ENCODE peak calls at places on chromosomes 11 and 22, in six cellular contexts. E is GM23338, J is SK-N-SH, R is neural progenitor cell, L is HCT116, Q is hepatocyte. D is an unnamed sample.

GRCh38 chr11:28017816-28018215 is 90.1 kb downstream of the KIF18A start:
- DNase-seq in E (no peak), J (no peak), R (no peak), L (no peak), Q (no peak), D (no peak)

GRCh38 chr22:48840112-48840949 is 987.3 kb downstream of the BRD1 start:
- DNase-seq in E (no peak), J (no peak), R (no peak), L (no peak), Q (no peak), D (no peak)

GRCh38 chr22:33274214-33274828 is 216.1 kb upstream of the SYN3 start:
- DNase-seq in E (peak; percentile 91), J (no peak), R (peak; percentile 70), L (no peak), Q (no peak), D (no peak)

GRCh38 chr11:28529046-28529445 is 420.9 kb downstream of the METTL15 start:
- DNase-seq in E (peak; percentile 11), J (no peak), R (no peak), L (no peak), Q (no peak), D (no peak)

GRCh38 chr11:111344032-111344431 is 35.0 kb downstream of the POU2AF1 start:
- DNase-seq in E (no peak), J (no peak), R (no peak), L (no peak), Q (peak; percentile 49), D (no peak)

GRCh38 chr11:126355324-126355925 is at the start of gene ST3GAL4:
- DNase-seq in E (peak; percentile 89), J (peak; percentile 100), R (peak; percentile 96), L (no peak), Q (peak; percentile 88), D (peak; percentile 51)

GRCh38 chr22:29148826-29149225 is 56.9 kb upstream of the EMID1 start:
- DNase-seq in E (no peak), J (no peak), R (no peak), L (no peak), Q (no peak), D (no peak)

GRCh38 chr11:123404626-123405025 is 25.4 kb upstream of the GRAMD1B start:
- DNase-seq in E (no peak), J (no peak), R (peak; percentile 22), L (no peak), Q (no peak), D (no peak)

GRCh38 chr22:17700778-17701177 is 62.2 kb downstream of the BCL2L13 start:
- DNase-seq in E (peak; percentile 41), J (no peak), R (no peak), L (no peak), Q (no peak), D (no peak)

GRCh38 chr22:48780597-48781277 is 1046.9 kb downstream of the BRD1 start:
- DNase-seq in E (no peak), J (no peak), R (no peak), L (no peak), Q (no peak), D (no peak)

GRCh38 chr11:28090052-28090749 is 17.8 kb downstream of the KIF18A start:
- DNase-seq in E (no peak), J (no peak), R (no peak), L (no peak), Q (no peak), D (no peak)

GRCh38 chr11:66221726-66222236 is 46.7 kb upstream of the RAB1B start:
- DNase-seq in E (no peak), J (no peak), R (no peak), L (no peak), Q (no peak), D (no peak)

GRCh38 chr11:121452609-121453150 is at the start of gene SORL1-AS1:
- DNase-seq in E (peak; percentile 54), J (no peak), R (peak; percentile 10), L (no peak), Q (peak; percentile 50), D (no peak)

GRCh38 chr11:1880746-1881441 is 10.8 kb downstream of the PRR33 start:
- DNase-seq in E (no peak), J (peak; percentile 23), R (no peak), L (no peak), Q (no peak), D (no peak)

GRCh38 chr11:76315182-76315853 is 65.6 kb downstream of the THAP12 start:
- DNase-seq in E (no peak), J (no peak), R (no peak), L (no peak), Q (no peak), D (no peak)

GRCh38 chr22:29901354-29901753 is 18.4 kb downstream of the MTMR3 start:
- DNase-seq in E (no peak), J (no peak), R (no peak), L (no peak), Q (no peak), D (no peak)

GRCh38 chr22:36875741-36876140 is 14.9 kb downstream of the NCF4 start:
- DNase-seq in E (no peak), J (no peak), R (no peak), L (no peak), Q (no peak), D (no peak)

GRCh38 chr11:70312401-70313357 is 42.2 kb downstream of the PPFIA1 start:
- DNase-seq in E (peak; percentile 57), J (no peak), R (no peak), L (no peak), Q (peak; percentile 57), D (no peak)

GRCh38 chr11:77287136-77287535 is 14.3 kb downstream of the GDPD4 start:
- DNase-seq in E (no peak), J (no peak), R (no peak), L (no peak), Q (no peak), D (no peak)

GRCh38 chr11:115501895-115502589 is 2.2 kb downstream of the CADM1 start:
- DNase-seq in E (peak; percentile 30), J (peak; percentile 42), R (peak; percentile 53), L (no peak), Q (peak; percentile 24), D (peak; percentile 81)

GRCh38 chr22:19449422-19449767 is 1.9 kb upstream of the C22orf39 start:
- DNase-seq in E (no peak), J (no peak), R (no peak), L (no peak), Q (no peak), D (no peak)

GRCh38 chr22:19448076-19448607 is 631 bp upstream of the C22orf39 start:
- DNase-seq in E (peak; percentile 60), J (peak; percentile 76), R (peak; percentile 60), L (no peak), Q (peak; percentile 72), D (peak; percentile 55)

GRCh38 chr22:19447388-19448075 is at the start of gene C22orf39:
- DNase-seq in E (peak; percentile 98), J (peak; percentile 98), R (peak; percentile 97), L (peak; percentile 82), Q (peak; percentile 94), D (peak; percentile 95)

GRCh38 chr22:19448739-19449421 is 1.4 kb upstream of the C22orf39 start:
- DNase-seq in E (no peak), J (no peak), R (peak; percentile 13), L (no peak), Q (no peak), D (peak; percentile 63)

GRCh38 chr22:19446603-19447387 is 716 bp downstream of the C22orf39 start:
- DNase-seq in E (peak; percentile 86), J (no peak), R (peak; percentile 78), L (no peak), Q (no peak), D (no peak)
- H2AFZ ChIP-seq in E (no peak overlapping the region), J (peak overlapping the region; percentile 85), R (peak overlapping the region; percentile 37), L (no peak overlapping the region), Q (peak overlapping the region; percentile 69), D (peak overlapping the region; percentile 69)

GRCh38 chr11:4642043-4642442 is 1.7 kb upstream of the OR51E1 start:
- DNase-seq in E (no peak), J (no peak), R (no peak), L (no peak), Q (no peak), D (no peak)

GRCh38 chr11:4643682-4644081 is at the start of gene OR51E1:
- DNase-seq in E (no peak), J (no peak), R (no peak), L (no peak), Q (no peak), D (no peak)

GRCh38 chr11:4641501-4641900 is 2.3 kb upstream of the OR51E1 start:
- DNase-seq in E (peak; percentile 9), J (no peak), R (no peak), L (no peak), Q (no peak), D (no peak)

GRCh38 chr11:4644233-4644632 is 451 bp downstream of the OR51E1 start:
- DNase-seq in E (no peak), J (no peak), R (no peak), L (no peak), Q (no peak), D (no peak)

GRCh38 chr11:4643084-4643483 is 698 bp upstream of the OR51E1 start:
- DNase-seq in E (no peak), J (no peak), R (no peak), L (no peak), Q (no peak), D (no peak)
- TF ChIP-seq EZH2phosphoT487 in E (no peak), J (no peak), R (no peak), L (no peak), Q (no peak), D (no peak)

GRCh38 chr11:9396310-9396709 is 11.9 kb downstream of the IPO7 start:
- DNase-seq in E (no peak), J (peak; percentile 21), R (no peak), L (no peak), Q (no peak), D (no peak)

GRCh38 chr11:9399466-9399865 is 15.0 kb downstream of the IPO7 start:
- DNase-seq in E (no peak), J (no peak), R (no peak), L (no peak), Q (no peak), D (no peak)

GRCh38 chr11:9396752-9397151 is 12.3 kb downstream of the IPO7 start:
- DNase-seq in E (no peak), J (no peak), R (no peak), L (no peak), Q (no peak), D (no peak)

GRCh38 chr11:9397746-9398680 is 13.6 kb downstream of the IPO7 start:
- DNase-seq in E (no peak), J (no peak), R (no peak), L (no peak), Q (no peak), D (no peak)
- H2AFZ ChIP-seq in E (no peak overlapping the region), J (no peak overlapping the region), R (no peak overlapping the region), L (no peak overlapping the region), Q (no peak overlapping the region), D (no peak overlapping the region)

DNA sequence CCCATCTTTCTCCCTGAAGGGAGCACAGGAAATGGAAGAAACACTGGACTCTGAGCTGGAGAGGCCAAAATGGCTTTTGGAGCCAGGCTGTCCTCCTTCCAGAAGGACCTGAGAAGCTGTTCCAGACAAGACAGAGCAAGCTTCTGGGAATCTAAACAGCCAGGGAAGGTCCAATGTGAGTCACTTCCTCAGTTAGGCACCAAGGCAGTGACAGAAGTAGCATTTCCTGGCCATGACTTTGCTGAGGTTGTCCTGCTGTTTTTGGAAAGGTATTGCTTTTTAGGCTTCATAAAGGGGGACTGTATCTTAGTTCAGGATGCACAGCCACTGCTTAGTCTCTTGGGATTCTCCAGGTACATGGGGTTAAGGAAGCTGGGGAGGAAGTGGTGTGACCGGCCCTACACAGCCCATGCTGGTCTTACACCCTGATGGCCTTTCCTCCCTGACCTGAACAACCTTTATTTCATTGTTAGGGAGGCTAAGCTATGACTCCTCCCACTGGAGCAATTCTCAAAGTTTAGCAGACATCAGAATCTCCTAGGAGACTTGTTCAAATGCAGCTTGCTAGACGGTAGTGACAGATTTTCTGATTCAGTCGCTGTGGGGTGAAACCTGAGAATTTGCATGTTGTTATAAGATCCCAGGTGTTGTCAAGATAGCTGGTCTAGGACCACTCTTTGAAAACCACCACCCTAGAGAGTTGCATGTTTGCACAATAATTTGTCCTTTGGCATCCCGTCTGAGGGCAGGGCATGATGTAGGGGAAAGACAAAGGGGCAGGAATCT is 6.8 kb upstream of the INSC start:
- DNase-seq in E (no peak), J (no peak), R (no peak), L (no peak), Q (no peak), D (peak; percentile 46)
- TF ChIP-seq EZH2phosphoT487 in E (no peak), J (no peak), R (no peak), L (no peak), Q (no peak), D (no peak)

D was measured in MM.1S.